ENCODE peak calls at places on chromosome 4, in six cellular contexts. One of them, this sample, is unnamed.

GRCh38 chr4:138308421-138308820 is 66.3 kb upstream of the SLC7A11 start:
- DNase-seq in heart left ventricle: no peak
- DNase-seq in body of pancreas: no peak
- DNase-seq in A549: peak; percentile 12
- DNase-seq in stomach: no peak
- DNase-seq in uterus: no peak
- DNase-seq in this sample: no peak

GRCh38 chr4:1380368-1381151 is 25.7 kb downstream of the NKX1-1 start:
- DNase-seq in heart left ventricle: peak; percentile 61
- DNase-seq in body of pancreas: peak; percentile 4
- DNase-seq in A549: no peak
- DNase-seq in stomach: no peak
- DNase-seq in uterus: no peak
- DNase-seq in this sample: no peak

GRCh38 chr4:187042251-187042650 is 318.6 kb upstream of the FAT1 start:
- DNase-seq in heart left ventricle: no peak
- DNase-seq in body of pancreas: no peak
- DNase-seq in A549: no peak
- DNase-seq in stomach: no peak
- DNase-seq in uterus: no peak
- DNase-seq in this sample: no peak

GRCh38 chr4:186770446-186771175 is 47.0 kb upstream of the FAT1 start:
- DNase-seq in heart left ventricle: no peak
- DNase-seq in body of pancreas: no peak
- DNase-seq in A549: no peak
- DNase-seq in stomach: no peak
- DNase-seq in uterus: no peak
- DNase-seq in this sample: no peak

GRCh38 chr4:123980736-123981285 is 584.2 kb downstream of the SPRY1 start:
- DNase-seq in heart left ventricle: no peak
- DNase-seq in body of pancreas: no peak
- DNase-seq in A549: no peak
- DNase-seq in stomach: no peak
- DNase-seq in uterus: no peak
- DNase-seq in this sample: no peak

GRCh38 chr4:15958562-15958961 is 4.4 kb downstream of the FGFBP2 start:
- DNase-seq in heart left ventricle: no peak
- DNase-seq in body of pancreas: no peak
- DNase-seq in A549: no peak
- DNase-seq in stomach: no peak
- DNase-seq in uterus: no peak
- DNase-seq in this sample: no peak

GRCh38 chr4:78254893-78255292 is 197.8 kb downstream of the FRAS1 start:
- DNase-seq in heart left ventricle: no peak
- DNase-seq in body of pancreas: no peak
- DNase-seq in A549: no peak
- DNase-seq in stomach: no peak
- DNase-seq in uterus: no peak
- DNase-seq in this sample: no peak

GRCh38 chr4:16082424-16083216 is 1.2 kb downstream of the PROM1 start:
- DNase-seq in heart left ventricle: peak; percentile 77
- DNase-seq in body of pancreas: peak; percentile 55
- DNase-seq in A549: no peak
- DNase-seq in stomach: no peak
- DNase-seq in uterus: no peak
- DNase-seq in this sample: no peak

GRCh38 chr4:117064297-117064696 is 21.1 kb downstream of the TRAM1L1 start:
- DNase-seq in heart left ventricle: no peak
- DNase-seq in body of pancreas: no peak
- DNase-seq in A549: peak; percentile 1
- DNase-seq in stomach: no peak
- DNase-seq in uterus: no peak
- DNase-seq in this sample: no peak

GRCh38 chr4:126419266-126419665 is 1104.5 kb downstream of the FAT4 start:
- DNase-seq in heart left ventricle: no peak
- DNase-seq in body of pancreas: no peak
- DNase-seq in A549: no peak
- DNase-seq in stomach: no peak
- DNase-seq in uterus: no peak
- DNase-seq in this sample: no peak

GRCh38 chr4:170091069-170091696 is 1.4 kb upstream of the AADAT start:
- DNase-seq in heart left ventricle: peak; percentile 67
- DNase-seq in body of pancreas: no peak
- DNase-seq in A549: no peak
- DNase-seq in stomach: no peak
- DNase-seq in uterus: no peak
- DNase-seq in this sample: no peak

GRCh38 chr4:174222266-174222872 is 61.1 kb downstream of the FBXO8 start:
- DNase-seq in heart left ventricle: no peak
- DNase-seq in body of pancreas: no peak
- DNase-seq in A549: peak; percentile 28
- DNase-seq in stomach: no peak
- DNase-seq in uterus: no peak
- DNase-seq in this sample: no peak

GRCh38 chr4:92012899-92013867 is 290.6 kb upstream of the GRID2 start:
- DNase-seq in heart left ventricle: no peak
- DNase-seq in body of pancreas: peak; percentile 87
- DNase-seq in A549: peak; percentile 0
- DNase-seq in stomach: peak; percentile 88
- DNase-seq in uterus: no peak
- DNase-seq in this sample: no peak

GRCh38 chr4:39169426-39169825 is 12.9 kb upstream of the WDR19 start:
- DNase-seq in heart left ventricle: no peak
- DNase-seq in body of pancreas: no peak
- DNase-seq in A549: no peak
- DNase-seq in stomach: no peak
- DNase-seq in uterus: no peak
- DNase-seq in this sample: no peak

GRCh38 chr4:37728064-37728463 is 41.9 kb upstream of the RELL1 start:
- DNase-seq in heart left ventricle: no peak
- DNase-seq in body of pancreas: no peak
- DNase-seq in A549: no peak
- DNase-seq in stomach: no peak
- DNase-seq in uterus: no peak
- DNase-seq in this sample: no peak

GRCh38 chr4:24763631-24764302 is 31.6 kb upstream of the SOD3 start:
- DNase-seq in heart left ventricle: no peak
- DNase-seq in body of pancreas: peak; percentile 19
- DNase-seq in A549: peak; percentile 18
- DNase-seq in stomach: no peak
- DNase-seq in uterus: no peak
- DNase-seq in this sample: no peak

GRCh38 chr4:48954314-48954713 is 31.8 kb upstream of the CWH43 start:
- DNase-seq in heart left ventricle: no peak
- DNase-seq in body of pancreas: no peak
- DNase-seq in A549: no peak
- DNase-seq in stomach: no peak
- DNase-seq in uterus: no peak
- DNase-seq in this sample: no peak

GRCh38 chr4:86720508-86721068 is 126.5 kb downstream of the PTPN13 start:
- DNase-seq in heart left ventricle: no peak
- DNase-seq in body of pancreas: no peak
- DNase-seq in A549: no peak
- DNase-seq in stomach: no peak
- DNase-seq in uterus: no peak
- DNase-seq in this sample: no peak

GRCh38 chr4:142596595-142596994 is 249.5 kb downstream of the INPP4B start:
- DNase-seq in heart left ventricle: no peak
- DNase-seq in body of pancreas: peak; percentile 41
- DNase-seq in A549: no peak
- DNase-seq in stomach: no peak
- DNase-seq in uterus: no peak
- DNase-seq in this sample: no peak

GRCh38 chr4:1644906-1645657 is 39.0 kb downstream of the FAM53A start:
- DNase-seq in heart left ventricle: peak; percentile 79
- DNase-seq in body of pancreas: no peak
- DNase-seq in A549: no peak
- DNase-seq in stomach: peak; percentile 72
- DNase-seq in uterus: peak; percentile 28
- DNase-seq in this sample: no peak

GRCh38 chr4:73869130-73870055 is at the start of gene CXCL1:
- DNase-seq in heart left ventricle: peak; percentile 71
- DNase-seq in body of pancreas: peak; percentile 49
- DNase-seq in A549: peak; percentile 19
- DNase-seq in stomach: peak; percentile 50
- DNase-seq in uterus: no peak
- DNase-seq in this sample: no peak

GRCh38 chr4:150206265-150206664 is 128.0 kb downstream of the DCLK2 start:
- DNase-seq in heart left ventricle: no peak
- DNase-seq in body of pancreas: no peak
- DNase-seq in A549: no peak
- DNase-seq in stomach: no peak
- DNase-seq in uterus: no peak
- DNase-seq in this sample: no peak

GRCh38 chr4:139910106-139910505 is 243.9 kb downstream of the MAML3 start:
- DNase-seq in heart left ventricle: no peak
- DNase-seq in body of pancreas: no peak
- DNase-seq in A549: no peak
- DNase-seq in stomach: no peak
- DNase-seq in uterus: no peak
- DNase-seq in this sample: no peak

GRCh38 chr4:185775792-185776555 is 36.0 kb downstream of the SORBS2 start:
- DNase-seq in heart left ventricle: no peak
- DNase-seq in body of pancreas: no peak
- DNase-seq in A549: no peak
- DNase-seq in stomach: no peak
- DNase-seq in uterus: no peak
- DNase-seq in this sample: no peak

GRCh38 chr4:151687021-151687640 is 73.7 kb downstream of the GATB start:
- DNase-seq in heart left ventricle: no peak
- DNase-seq in body of pancreas: no peak
- DNase-seq in A549: no peak
- DNase-seq in stomach: peak; percentile 55
- DNase-seq in uterus: no peak
- DNase-seq in this sample: no peak

GRCh38 chr4:10832989-10833635 is 148.5 kb upstream of the CLNK start:
- DNase-seq in heart left ventricle: no peak
- DNase-seq in body of pancreas: no peak
- DNase-seq in A549: no peak
- DNase-seq in stomach: no peak
- DNase-seq in uterus: no peak
- DNase-seq in this sample: no peak

GRCh38 chr4:136650541-136651277 is 881.6 kb downstream of the PCDH18 start:
- DNase-seq in heart left ventricle: no peak
- DNase-seq in body of pancreas: peak; percentile 59
- DNase-seq in A549: peak; percentile 1
- DNase-seq in stomach: peak; percentile 49
- DNase-seq in uterus: no peak
- DNase-seq in this sample: no peak

GRCh38 chr4:48968814-48969213 is 17.3 kb upstream of the CWH43 start:
- DNase-seq in heart left ventricle: no peak
- DNase-seq in body of pancreas: no peak
- DNase-seq in A549: no peak
- DNase-seq in stomach: no peak
- DNase-seq in uterus: no peak
- DNase-seq in this sample: no peak

GRCh38 chr4:125070869-125071268 is 243.9 kb upstream of the FAT4 start:
- DNase-seq in heart left ventricle: no peak
- DNase-seq in body of pancreas: peak; percentile 20
- DNase-seq in A549: peak; percentile 5
- DNase-seq in stomach: no peak
- DNase-seq in uterus: no peak
- DNase-seq in this sample: no peak

GRCh38 chr4:48340276-48340904 is 939 bp upstream of the SLAIN2 start:
- DNase-seq in heart left ventricle: no peak
- DNase-seq in body of pancreas: peak; percentile 33
- DNase-seq in A549: no peak
- DNase-seq in stomach: no peak
- DNase-seq in uterus: peak; percentile 39
- DNase-seq in this sample: no peak

GRCh38 chr4:40719008-40719623 is 30.6 kb upstream of the NSUN7 start:
- DNase-seq in heart left ventricle: no peak
- DNase-seq in body of pancreas: peak; percentile 35
- DNase-seq in A549: peak; percentile 82
- DNase-seq in stomach: no peak
- DNase-seq in uterus: no peak
- DNase-seq in this sample: no peak

GRCh38 chr4:3263053-3263958 is 14.3 kb downstream of the MSANTD1 start:
- DNase-seq in heart left ventricle: no peak
- DNase-seq in body of pancreas: no peak
- DNase-seq in A549: no peak
- DNase-seq in stomach: peak; percentile 20
- DNase-seq in uterus: no peak
- DNase-seq in this sample: no peak
- TF ChIP-seq POLR2A in heart left ventricle: no peak
- TF ChIP-seq POLR2A in body of pancreas: no peak
- TF ChIP-seq POLR2A in A549: no peak
- TF ChIP-seq POLR2A in stomach: no peak
- TF ChIP-seq POLR2A in uterus: no peak
- TF ChIP-seq POLR2A in this sample: no peak

DNA sequence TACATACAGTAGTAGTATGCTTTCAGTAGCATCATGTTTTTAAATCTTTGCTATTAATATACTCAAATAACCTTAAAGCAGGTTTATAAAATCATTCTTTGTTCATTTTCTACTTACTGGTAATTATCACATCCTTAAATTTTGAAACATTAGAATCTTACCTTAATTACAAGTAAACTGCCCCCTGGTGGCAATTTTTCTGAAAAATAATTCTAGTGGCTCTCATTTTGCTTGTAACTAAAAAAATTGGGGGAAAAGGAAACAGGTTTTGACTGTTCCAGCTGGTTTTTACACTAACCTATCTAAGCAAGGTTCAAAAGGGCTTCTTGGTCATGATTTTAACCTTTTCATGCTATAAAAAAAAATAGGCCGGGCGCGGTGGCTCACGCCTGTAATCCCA is 18.5 kb upstream of the DCAF4L1 start:
- DNase-seq in heart left ventricle: no peak
- DNase-seq in body of pancreas: no peak
- DNase-seq in A549: no peak
- DNase-seq in stomach: no peak
- DNase-seq in uterus: no peak
- DNase-seq in this sample: no peak
- TF ChIP-seq CTCF in heart left ventricle: peak; percentile 34
- TF ChIP-seq CTCF in body of pancreas: peak; percentile 13
- TF ChIP-seq CTCF in A549: no peak
- TF ChIP-seq CTCF in stomach: peak; percentile 26
- TF ChIP-seq CTCF in uterus: no peak
- TF ChIP-seq CTCF in this sample: peak; percentile 21

DNA sequence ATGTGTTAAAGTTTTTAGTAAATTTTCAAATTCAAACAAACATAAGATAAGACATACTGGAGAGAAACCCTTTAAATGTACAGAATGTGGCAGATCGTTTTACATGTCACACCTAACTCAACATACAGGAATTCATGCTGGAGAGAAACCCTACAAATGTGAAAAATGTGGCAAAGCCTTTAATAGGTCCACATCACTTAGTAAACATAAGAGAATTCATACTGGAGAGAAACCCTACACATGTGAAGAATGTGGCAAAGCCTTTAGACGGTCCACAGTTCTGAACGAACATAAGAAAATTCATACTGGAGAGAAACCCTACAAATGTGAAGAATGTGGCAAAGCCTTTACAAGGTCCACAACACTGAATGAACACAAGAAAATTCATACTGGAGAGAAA is 32.8 kb downstream of the ZNF595 start:
- DNase-seq in heart left ventricle: no peak
- DNase-seq in body of pancreas: no peak
- DNase-seq in A549: no peak
- DNase-seq in stomach: no peak
- DNase-seq in uterus: no peak
- DNase-seq in this sample: no peak
- H3K9me3 ChIP-seq in heart left ventricle: peaks cover 100% of the 10 kb centered on the region
- H3K9me3 ChIP-seq in body of pancreas: peaks cover 64% of the 10 kb centered on the region
- H3K9me3 ChIP-seq in A549: peaks cover 86% of the 10 kb centered on the region
- H3K9me3 ChIP-seq in stomach: peaks cover 92% of the 10 kb centered on the region
- H3K9me3 ChIP-seq in uterus: peaks cover 9% of the 10 kb centered on the region
- H3K9me3 ChIP-seq in this sample: peaks cover 22% of the 10 kb centered on the region

GRCh38 chr4:42656736-42656985 is 244 bp downstream of the ATP8A1 start:
- DNase-seq in heart left ventricle: no peak
- DNase-seq in body of pancreas: no peak
- DNase-seq in A549: no peak
- DNase-seq in stomach: no peak
- DNase-seq in uterus: no peak
- DNase-seq in this sample: peak; percentile 39
- TF ChIP-seq POLR2A in heart left ventricle: no peak
- TF ChIP-seq POLR2A in body of pancreas: no peak
- TF ChIP-seq POLR2A in A549: no peak
- TF ChIP-seq POLR2A in stomach: no peak
- TF ChIP-seq POLR2A in uterus: no peak
- TF ChIP-seq POLR2A in this sample: no peak